ENCODE peak calls at places on chromosome 12, in nine cellular contexts. A is endothelial cell of umbilical vein, K is GM23248, G is keratinocyte, Y is IMR-90, C is fibroblast of lung, F is SK-N-SH, W is MM.1S, S is H9. Q is an unnamed sample.

GRCh38 chr12:73998894-73999293 is 538.7 kb upstream of the ATXN7L3B start:
- DNase-seq in F (no peak), S (no peak), K (no peak), C (no peak), W (no peak), Y (no peak), A (no peak), G (no peak), Q (no peak)

GRCh38 chr12:93938317-93938716 is 210.1 kb upstream of the PLXNC1 start:
- DNase-seq in K (no peak), A (no peak), C (no peak), S (no peak), Y (no peak), G (no peak), W (no peak), F (no peak), Q (no peak)

GRCh38 chr12:121713257-121714155 is 954 bp downstream of the TMEM120B start:
- DNase-seq in Y (peak; percentile 36), F (no peak), C (peak; percentile 22), K (peak; percentile 47), A (no peak), W (no peak), G (no peak), S (no peak), Q (no peak)

GRCh38 chr12:126742326-126742725 is 1524.6 kb upstream of the TMEM132C start:
- DNase-seq in G (no peak), Y (no peak), F (no peak), C (no peak), K (no peak), A (no peak), W (no peak), S (no peak), Q (no peak)

GRCh38 chr12:89225808-89226368 is 126.4 kb downstream of the DUSP6 start:
- DNase-seq in K (peak; percentile 96), A (peak; percentile 64), S (peak; percentile 65), W (no peak), C (peak; percentile 92), Y (peak; percentile 93), G (peak; percentile 90), F (no peak), Q (no peak)

GRCh38 chr12:4434721-4435425 is 10.7 kb downstream of the FGF6 start:
- DNase-seq in S (peak; percentile 14), W (no peak), K (no peak), C (no peak), A (no peak), G (no peak), F (no peak), Y (no peak), Q (peak; percentile 45)

GRCh38 chr12:4412462-4412861 is 33.0 kb upstream of the FGF23 start:
- DNase-seq in K (no peak), A (no peak), W (no peak), G (no peak), Y (no peak), S (no peak), C (no peak), F (peak; percentile 56), Q (no peak)

GRCh38 chr12:71439613-71440392 is at the start of gene LGR5:
- DNase-seq in A (peak; percentile 25), G (no peak), S (peak; percentile 76), K (peak; percentile 44), Y (peak; percentile 7), F (peak; percentile 91), W (no peak), C (peak; percentile 25), Q (no peak)

DNA sequence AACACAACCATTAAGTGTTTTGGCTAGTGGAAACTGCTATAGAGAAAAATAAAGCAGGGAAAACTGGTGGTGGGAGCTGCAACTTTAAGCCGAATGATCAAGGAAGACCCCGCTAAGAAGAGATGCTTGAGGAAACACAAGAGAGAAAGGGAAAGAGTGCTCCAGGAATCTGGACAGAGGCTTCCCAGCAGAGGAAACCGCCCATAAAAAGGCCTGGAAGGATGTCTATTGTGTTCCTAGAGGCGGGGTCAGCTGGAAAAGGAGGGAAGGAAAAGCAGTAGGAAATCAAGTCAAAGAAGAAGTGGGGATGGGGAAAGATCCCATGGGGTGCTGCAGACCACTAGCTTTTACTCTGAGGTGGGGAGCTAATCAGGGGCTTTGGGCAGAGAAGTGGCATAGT is 12.4 kb downstream of the SLC2A13 start:
- DNase-seq in A (no peak), W (no peak), S (no peak), K (no peak), C (no peak), G (no peak), Y (no peak), F (no peak), Q (no peak)
- H3K9ac ChIP-seq in A (no peak overlapping the region), W (no peak overlapping the region), S (no peak overlapping the region), K (no peak overlapping the region), C (no peak overlapping the region), G (no peak overlapping the region), Y (no peak overlapping the region), F (no peak overlapping the region), Q (no peak overlapping the region)

DNA sequence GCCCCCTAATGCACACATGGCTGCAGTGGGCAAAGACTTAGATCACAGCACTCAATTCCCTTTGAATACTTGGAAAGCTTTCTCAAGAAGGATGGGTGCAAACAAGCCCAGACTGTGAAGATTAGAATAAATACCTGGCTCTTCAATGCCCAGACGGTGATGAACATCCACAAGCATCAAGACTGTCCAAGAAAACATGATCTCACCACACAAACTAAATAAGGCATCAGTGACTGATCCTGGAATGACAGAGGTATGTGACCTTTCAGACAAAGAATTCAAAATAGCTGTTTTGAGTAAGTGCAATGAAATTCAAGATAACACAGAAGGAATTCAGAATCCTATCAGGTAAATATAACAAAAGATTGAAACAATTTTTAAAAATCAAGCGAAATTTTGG is 43.8 kb upstream of the ZDHHC17 start:
- DNase-seq in G (peak; percentile 19), Y (peak; percentile 73), K (peak; percentile 68), F (no peak), S (no peak), A (no peak), C (no peak), W (no peak), Q (no peak)
- H3K4me2 ChIP-seq in G (peak overlapping the region; percentile 15), Y (peak overlapping the region; percentile 42), K (peak overlapping the region; percentile 41), F (peak overlapping the region; percentile 1), S (no peak overlapping the region), A (no peak overlapping the region), C (no peak overlapping the region), W (no peak overlapping the region), Q (no peak overlapping the region)

GRCh38 chr12:76040461-76040860 is 8.9 kb upstream of the PHLDA1 start:
- DNase-seq in A (no peak), W (no peak), S (no peak), C (no peak), G (no peak), Y (no peak), F (no peak), K (no peak), Q (no peak)

GRCh38 chr12:76038176-76038575 is 6.6 kb upstream of the PHLDA1 start:
- DNase-seq in G (no peak), F (no peak), S (no peak), C (no peak), Y (no peak), K (no peak), W (no peak), A (no peak), Q (no peak)

GRCh38 chr12:76041406-76041805 is 9.8 kb upstream of the PHLDA1 start:
- DNase-seq in S (no peak), W (no peak), A (no peak), G (no peak), F (no peak), Y (no peak), C (no peak), K (no peak), Q (no peak)

GRCh38 chr12:76035045-76035444 is 3.5 kb upstream of the PHLDA1 start:
- DNase-seq in Y (no peak), G (no peak), S (no peak), C (no peak), W (no peak), F (no peak), A (no peak), K (no peak), Q (no peak)

DNA sequence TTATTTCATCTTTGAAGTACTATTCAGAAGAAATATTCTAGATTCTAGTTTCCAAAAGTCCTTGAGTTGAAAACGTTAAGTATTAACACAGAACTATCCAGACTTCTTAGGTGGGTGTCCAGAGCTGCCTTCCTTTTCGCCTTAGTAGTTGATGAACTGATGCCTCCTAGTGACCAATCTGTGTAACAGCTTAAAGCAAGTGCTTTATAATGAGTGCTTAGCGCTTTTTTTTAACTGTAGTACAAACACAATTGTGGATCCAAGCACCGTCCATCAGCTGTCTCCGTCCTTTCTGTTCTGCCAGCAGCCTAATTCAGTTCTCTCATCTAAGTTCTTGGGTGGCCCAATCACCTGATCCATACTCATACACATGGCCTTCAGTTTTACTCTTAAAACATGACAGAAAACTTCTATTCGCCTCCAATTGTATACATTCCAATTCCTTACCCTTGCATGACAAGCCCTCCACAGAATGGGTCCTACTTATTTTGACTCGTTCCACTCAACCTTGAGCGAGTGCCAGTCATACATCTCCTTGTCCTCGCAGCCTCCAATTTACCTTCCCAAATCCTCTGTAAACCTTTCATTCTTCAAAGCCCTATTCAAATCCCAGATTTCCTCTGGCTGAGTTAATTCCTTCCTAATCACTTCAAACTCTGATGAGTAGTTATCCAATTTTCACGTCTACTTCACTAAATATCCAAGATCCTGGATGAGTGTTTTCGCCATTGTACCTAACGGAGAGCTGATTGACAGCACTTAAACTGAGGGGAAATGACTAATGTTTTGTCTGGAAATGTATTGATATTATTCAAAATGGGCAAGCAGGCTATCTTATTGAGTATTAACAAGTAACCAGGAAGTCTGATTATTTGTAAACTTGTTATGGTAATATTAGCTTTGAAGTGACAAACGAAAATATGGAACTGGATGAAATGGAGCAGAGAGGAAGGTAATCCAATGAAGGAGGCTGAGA is 5.8 kb upstream of the PHLDA1 start:
- DNase-seq in S (no peak), A (peak; percentile 87), G (no peak), F (peak; percentile 59), K (peak; percentile 89), Y (peak; percentile 87), C (peak; percentile 93), W (peak; percentile 80), Q (peak; percentile 50)
- H3K9ac ChIP-seq in S (no peak overlapping the region), A (peak overlapping the region; percentile 71), G (no peak overlapping the region), F (no peak overlapping the region), K (no peak overlapping the region), Y (no peak overlapping the region), C (no peak overlapping the region), W (no peak overlapping the region), Q (no peak overlapping the region)

GRCh38 chr12:100572184-100572583 is 1.3 kb upstream of the GAS2L3 start:
- DNase-seq in A (no peak), Y (no peak), W (no peak), C (no peak), S (no peak), G (no peak), K (no peak), F (no peak), Q (no peak)

GRCh38 chr12:100576311-100577036 is 3.0 kb downstream of the GAS2L3 start:
- DNase-seq in C (peak; percentile 91), G (peak; percentile 41), S (no peak), A (peak; percentile 88), W (no peak), Y (peak; percentile 95), K (peak; percentile 92), F (no peak), Q (no peak)

GRCh38 chr12:100573499-100574261 is at the start of gene GAS2L3:
- DNase-seq in S (peak; percentile 96), F (peak; percentile 95), C (peak; percentile 80), G (no peak), K (peak; percentile 96), Y (peak; percentile 79), W (peak; percentile 81), A (peak; percentile 93), Q (no peak)

GRCh38 chr12:100573168-100573498 is 351 bp upstream of the GAS2L3 start:
- DNase-seq in K (no peak), W (no peak), C (no peak), Y (no peak), A (no peak), G (no peak), S (no peak), F (no peak), Q (no peak)

GRCh38 chr12:100574262-100575074 is 984 bp downstream of the GAS2L3 start:
- DNase-seq in S (peak; percentile 41), Y (no peak), W (no peak), A (no peak), F (peak; percentile 54), G (no peak), C (peak; percentile 19), K (peak; percentile 51), Q (no peak)
- H3K4me2 ChIP-seq in S (peak overlapping the region; percentile 62), Y (peak overlapping the region; percentile 100), W (peak overlapping the region; percentile 75), A (peak overlapping the region; percentile 87), F (peak overlapping the region; percentile 99), G (peak overlapping the region; percentile 86), C (peak overlapping the region; percentile 94), K (peak overlapping the region; percentile 90), Q (no peak overlapping the region)

Q was measured in DND-41.